ENCODE peak calls at places on chromosome 6, in nine cellular contexts. S is progenitor cell of endocrine pancreas, O is HCT116, Q is WERI-Rb-1, E is HFF-Myc, A is endodermal cell, B is pancreas, X is upper lobe of right lung, D is fibroblast of pulmonary artery. F is an unnamed sample.

GRCh38 chr6:157036245-157036681 is 259.1 kb downstream of the ARID1B start:
- DNase-seq in S (no peak), O (no peak), Q (no peak), E (no peak), A (no peak), B (no peak), X (no peak), D (peak; percentile 67), F (no peak)

GRCh38 chr6:88380618-88381288 is 214.6 kb upstream of the CNR1 start:
- DNase-seq in S (no peak), O (no peak), Q (peak; percentile 21), E (no peak), A (no peak), B (no peak), X (no peak), D (peak; percentile 38), F (no peak)

GRCh38 chr6:56479381-56479780 is 163.3 kb downstream of the DST start:
- DNase-seq in S (no peak), O (no peak), Q (no peak), E (no peak), A (no peak), B (no peak), X (no peak), D (no peak), F (no peak)

GRCh38 chr6:43242908-43243648 is at the start of gene TTBK1:
- DNase-seq in S (no peak), O (no peak), Q (no peak), E (no peak), A (no peak), B (no peak), X (no peak), D (no peak), F (peak; percentile 65)

GRCh38 chr6:135251416-135251815 is 70.3 kb downstream of the MYB start:
- DNase-seq in S (no peak), O (no peak), Q (peak; percentile 49), E (no peak), A (no peak), B (no peak), X (no peak), D (no peak), F (peak; percentile 46)

GRCh38 chr6:125974214-125974866 is 12.0 kb upstream of the TRMT11 start:
- DNase-seq in S (no peak), O (peak; percentile 46), Q (no peak), E (no peak), A (no peak), B (no peak), X (no peak), D (peak; percentile 85), F (no peak)

GRCh38 chr6:82506526-82506925 is 142.9 kb downstream of the TPBG start:
- DNase-seq in S (no peak), O (no peak), Q (no peak), E (no peak), A (no peak), B (no peak), X (no peak), D (no peak), F (no peak)

GRCh38 chr6:42555477-42556457 is 8.1 kb upstream of the UBR2 start:
- DNase-seq in S (no peak), O (peak; percentile 33), Q (no peak), E (peak; percentile 25), A (no peak), B (no peak), X (no peak), D (peak; percentile 20), F (no peak)

GRCh38 chr6:135623979-135624378 is 126.4 kb upstream of the AHI1 start:
- DNase-seq in S (no peak), O (no peak), Q (no peak), E (no peak), A (no peak), B (no peak), X (no peak), D (no peak), F (no peak)

GRCh38 chr6:39758905-39759605 is 33.1 kb upstream of the DAAM2 start:
- DNase-seq in S (no peak), O (no peak), Q (no peak), E (no peak), A (no peak), B (no peak), X (no peak), D (no peak), F (no peak)

GRCh38 chr6:27091661-27092315 is 155.7 kb upstream of the PRSS16 start:
- DNase-seq in S (no peak), O (peak; percentile 86), Q (no peak), E (peak; percentile 87), A (peak; percentile 78), B (no peak), X (no peak), D (peak; percentile 88), F (no peak)

GRCh38 chr6:158344534-158344933 is 32.3 kb downstream of the TULP4 start:
- DNase-seq in S (no peak), O (no peak), Q (no peak), E (no peak), A (no peak), B (no peak), X (no peak), D (no peak), F (no peak)

GRCh38 chr6:44072959-44073611 is 54.2 kb downstream of the MRPL14 start:
- DNase-seq in S (peak; percentile 75), O (no peak), Q (peak; percentile 95), E (no peak), A (peak; percentile 92), B (peak; percentile 90), X (peak; percentile 87), D (peak; percentile 84), F (peak; percentile 94)

GRCh38 chr6:157442296-157442695 is 61.3 kb downstream of the ZDHHC14 start:
- DNase-seq in S (no peak), O (no peak), Q (no peak), E (no peak), A (no peak), B (no peak), X (no peak), D (peak; percentile 35), F (no peak)

GRCh38 chr6:140155727-140156126 is 781.3 kb upstream of the CITED2 start:
- DNase-seq in S (no peak), O (no peak), Q (no peak), E (no peak), A (no peak), B (no peak), X (no peak), D (no peak), F (no peak)

GRCh38 chr6:79632580-79632979 is 1.5 kb downstream of the SH3BGRL2 start:
- DNase-seq in S (no peak), O (no peak), Q (no peak), E (no peak), A (no peak), B (no peak), X (no peak), D (no peak), F (no peak)

GRCh38 chr6:163192591-163192990 is 221.9 kb upstream of the QKI start:
- DNase-seq in S (no peak), O (no peak), Q (no peak), E (no peak), A (no peak), B (no peak), X (no peak), D (no peak), F (no peak)

GRCh38 chr6:106167105-106167814 is 81.1 kb downstream of the PRDM1 start:
- DNase-seq in S (no peak), O (no peak), Q (no peak), E (no peak), A (peak; percentile 41), B (no peak), X (no peak), D (no peak), F (no peak)

GRCh38 chr6:85389180-85389797 is 60.6 kb upstream of the NT5E start:
- DNase-seq in S (no peak), O (no peak), Q (no peak), E (no peak), A (no peak), B (no peak), X (no peak), D (no peak), F (no peak)

GRCh38 chr6:85390775-85391174 is 59.1 kb upstream of the NT5E start:
- DNase-seq in S (no peak), O (no peak), Q (no peak), E (no peak), A (no peak), B (no peak), X (no peak), D (peak; percentile 68), F (no peak)

GRCh38 chr6:85390105-85390728 is 59.7 kb upstream of the NT5E start:
- DNase-seq in S (no peak), O (no peak), Q (no peak), E (no peak), A (no peak), B (no peak), X (no peak), D (no peak), F (no peak)

GRCh38 chr6:85385636-85386315 is 64.1 kb upstream of the NT5E start:
- DNase-seq in S (no peak), O (no peak), Q (no peak), E (no peak), A (no peak), B (no peak), X (no peak), D (no peak), F (no peak)

GRCh38 chr6:85388531-85388930 is 61.4 kb upstream of the NT5E start:
- DNase-seq in S (no peak), O (no peak), Q (no peak), E (no peak), A (no peak), B (no peak), X (no peak), D (no peak), F (no peak)
- TF ChIP-seq CTCF in S (no peak), O (no peak), Q (no peak), E (no peak), A (no peak), B (no peak), X (no peak), D (no peak), F (no peak)

GRCh38 chr6:131923356-131923755 is 27.8 kb downstream of the CCN2 start:
- DNase-seq in S (peak; percentile 54), O (peak; percentile 83), Q (peak; percentile 66), E (peak; percentile 72), A (peak; percentile 93), B (no peak), X (no peak), D (peak; percentile 81), F (no peak)
- TF ChIP-seq CTCF in S (peak; percentile 89), O (peak; percentile 56), Q (peak; percentile 92), E (peak; percentile 78), A (peak; percentile 92), B (peak; percentile 51), X (peak; percentile 75), D (peak; percentile 74), F (peak; percentile 67)

GRCh38 chr6:131627724-131628682 is at the start of gene MED23:
- DNase-seq in S (peak; percentile 97), O (peak; percentile 92), Q (peak; percentile 95), E (peak; percentile 83), A (peak; percentile 99), B (peak; percentile 97), X (peak; percentile 97), D (peak; percentile 96), F (peak; percentile 60)
- TF ChIP-seq CTCF in S (peak; percentile 99), O (peak; percentile 100), Q (peak; percentile 98), E (peak; percentile 99), A (peak; percentile 99), B (peak; percentile 92), X (peak; percentile 96), D (no peak), F (peak; percentile 99)

GRCh38 chr6:91142154-91142553 is 555.3 kb upstream of the MAP3K7 start:
- DNase-seq in S (no peak), O (no peak), Q (no peak), E (no peak), A (no peak), B (no peak), X (no peak), D (no peak), F (no peak)
- TF ChIP-seq CTCF in S (no peak), O (no peak), Q (no peak), E (no peak), A (no peak), B (no peak), X (no peak), D (no peak), F (no peak)